ENCODE peak calls at places on chromosome 9, in six cellular contexts. U, C, R, H, O and F are unnamed samples.

GRCh38 chr9:99027414-99027813 is 77.5 kb upstream of the TGFBR1 start:
- DNase-seq in H (no peak), R (no peak), U (no peak), O (peak; percentile 25), C (no peak), F (no peak)

GRCh38 chr9:133888048-133888778 is 103.9 kb downstream of the VAV2 start:
- DNase-seq in R (peak; percentile 56), C (no peak), H (no peak), O (no peak), U (no peak), F (no peak)

GRCh38 chr9:88425538-88425950 is 37.3 kb downstream of the SPIN1 start:
- DNase-seq in C (no peak), U (no peak), O (no peak), R (no peak), H (peak; percentile 34), F (no peak)

GRCh38 chr9:79408200-79408599 is 163.6 kb upstream of the TLE4 start:
- DNase-seq in R (no peak), U (no peak), O (peak; percentile 52), C (no peak), H (peak; percentile 8), F (no peak)

GRCh38 chr9:133142657-133143592 is 20.8 kb downstream of the GBGT1 start:
- DNase-seq in U (no peak), H (no peak), O (no peak), R (no peak), C (no peak), F (no peak)

GRCh38 chr9:133065070-133065388 is 3.2 kb downstream of the CEL start:
- DNase-seq in H (no peak), R (no peak), U (no peak), C (no peak), O (no peak), F (no peak)

GRCh38 chr9:136686534-136686793 is 793 bp downstream of the AGPAT2 start:
- DNase-seq in R (no peak), O (no peak), C (no peak), H (no peak), U (no peak), F (no peak)

GRCh38 chr9:131712151-131712716 is 27.6 kb downstream of the RAPGEF1 start:
- DNase-seq in C (no peak), H (no peak), U (no peak), O (no peak), R (no peak), F (no peak)

GRCh38 chr9:120778758-120779157 is 14.5 kb downstream of the FBXW2 start:
- DNase-seq in R (peak; percentile 63), C (no peak), H (no peak), U (no peak), O (no peak), F (no peak)

GRCh38 chr9:37283730-37284235 is 138.7 kb upstream of the GRHPR start:
- DNase-seq in H (peak; percentile 87), O (no peak), C (peak; percentile 80), U (no peak), R (peak; percentile 22), F (no peak)

GRCh38 chr9:81069038-81069795 is 620.1 kb downstream of the TLE1 start:
- DNase-seq in O (no peak), H (no peak), C (no peak), U (no peak), R (no peak), F (no peak)

GRCh38 chr9:131254107-131254491 is 22.2 kb downstream of the FAM78A start:
- DNase-seq in O (peak; percentile 46), H (no peak), U (no peak), C (no peak), R (no peak), F (no peak)

GRCh38 chr9:88076286-88077070 is 61.8 kb downstream of the SPATA31C2 start:
- DNase-seq in R (peak; percentile 95), C (peak; percentile 85), U (peak; percentile 96), O (peak; percentile 91), H (peak; percentile 55), F (peak; percentile 39)

GRCh38 chr9:87599901-87600610 is 102.4 kb downstream of the DAPK1 start:
- DNase-seq in C (peak; percentile 93), U (no peak), R (no peak), H (peak; percentile 94), O (no peak), F (no peak)

GRCh38 chr9:90142580-90142979 is 500.0 kb downstream of the DIRAS2 start:
- DNase-seq in O (peak; percentile 78), C (peak; percentile 6), H (peak; percentile 25), U (no peak), R (peak; percentile 35), F (peak; percentile 67)

GRCh38 chr9:70480405-70480980 is 66.0 kb upstream of the KLF9 start:
- DNase-seq in O (no peak), R (peak; percentile 49), H (peak; percentile 90), U (peak; percentile 95), C (peak; percentile 59), F (no peak)

GRCh38 chr9:81431662-81432061 is 257.7 kb downstream of the TLE1 start:
- DNase-seq in H (peak; percentile 99), C (peak; percentile 98), U (no peak), R (no peak), O (no peak), F (no peak)

GRCh38 chr9:119533509-119533908 is 164.3 kb upstream of the BRINP1 start:
- DNase-seq in O (no peak), U (no peak), C (no peak), H (no peak), R (no peak), F (no peak)

GRCh38 chr9:131724678-131725077 is 15.2 kb downstream of the RAPGEF1 start:
- DNase-seq in R (no peak), U (no peak), O (no peak), C (no peak), H (no peak), F (no peak)

GRCh38 chr9:7536310-7536939 is 263.2 kb downstream of the DMAC1 start:
- DNase-seq in U (no peak), O (peak; percentile 89), H (peak; percentile 56), R (peak; percentile 27), C (peak; percentile 10), F (peak; percentile 65)

GRCh38 chr9:136857166-136857565 is 5.0 kb downstream of the MAMDC4 start:
- DNase-seq in C (no peak), U (peak; percentile 80), R (no peak), H (no peak), O (no peak), F (no peak)

GRCh38 chr9:130396581-130396980 is 48.2 kb upstream of the ASS1 start:
- DNase-seq in U (no peak), H (no peak), C (no peak), R (no peak), O (no peak), F (no peak)

GRCh38 chr9:630817-631216 is 210.7 kb upstream of the DMRT1 start:
- DNase-seq in R (peak; percentile 32), C (no peak), O (no peak), H (peak; percentile 17), U (no peak), F (no peak)

GRCh38 chr9:129126789-129127618 is 15.8 kb downstream of the PTPA start:
- DNase-seq in U (no peak), O (peak; percentile 82), H (no peak), C (no peak), R (no peak), F (no peak)

GRCh38 chr9:122900791-122901190 is 4.4 kb downstream of the RC3H2 start:
- DNase-seq in O (no peak), C (peak; percentile 30), U (no peak), H (peak; percentile 43), R (no peak), F (peak; percentile 32)

GRCh38 chr9:76980566-76980965 is 38.9 kb upstream of the FOXB2 start:
- DNase-seq in O (no peak), H (no peak), C (peak; percentile 21), R (no peak), U (no peak), F (no peak)

GRCh38 chr9:72476617-72477375 is 44.6 kb upstream of the TMC1 start:
- DNase-seq in R (peak; percentile 98), U (no peak), O (peak; percentile 68), H (peak; percentile 84), C (peak; percentile 86), F (no peak)

GRCh38 chr9:71765693-71766092 is 2.6 kb downstream of the CEMIP2 start:
- DNase-seq in H (peak; percentile 72), R (peak; percentile 76), U (no peak), C (peak; percentile 71), O (no peak), F (no peak)

GRCh38 chr9:14403112-14403511 is 89.2 kb upstream of the NFIB start:
- DNase-seq in O (no peak), U (no peak), R (no peak), C (no peak), H (no peak), F (no peak)

GRCh38 chr9:97411440-97411788 is 482 bp upstream of the TDRD7 start:
- DNase-seq in H (no peak), O (no peak), U (no peak), R (no peak), C (no peak), F (no peak)

GRCh38 chr9:97412628-97413382 is 909 bp downstream of the TDRD7 start:
- DNase-seq in R (peak; percentile 28), C (no peak), H (peak; percentile 5), O (no peak), U (no peak), F (no peak)

GRCh38 chr9:97411789-97412627 is at the start of gene TDRD7:
- DNase-seq in R (peak; percentile 63), H (peak; percentile 75), O (peak; percentile 91), U (peak; percentile 95), C (peak; percentile 17), F (peak; percentile 91)

GRCh38 chr9:97415146-97415545 is 3.2 kb downstream of the TDRD7 start:
- DNase-seq in H (no peak), U (no peak), O (no peak), C (no peak), R (no peak), F (no peak)

GRCh38 chr9:97413462-97413861 is 1.6 kb downstream of the TDRD7 start:
- DNase-seq in C (no peak), R (no peak), U (no peak), O (no peak), H (no peak), F (no peak)
- H3K9ac ChIP-seq in C (no peak overlapping the region), R (no peak overlapping the region), U (no peak overlapping the region), O (peak overlapping the region; percentile 42), H (no peak overlapping the region), F (no peak overlapping the region)

GRCh38 chr9:35909687-35910612 is 660 bp downstream of the SPAAR start:
- DNase-seq in H (no peak), O (peak; percentile 65), C (no peak), U (no peak), R (no peak), F (no peak)
- H3K4me3 ChIP-seq in H (no peak overlapping the region), O (no peak overlapping the region), C (no peak overlapping the region), U (peak overlapping the region; percentile 1), R (no peak overlapping the region), F (no peak overlapping the region)

DNA sequence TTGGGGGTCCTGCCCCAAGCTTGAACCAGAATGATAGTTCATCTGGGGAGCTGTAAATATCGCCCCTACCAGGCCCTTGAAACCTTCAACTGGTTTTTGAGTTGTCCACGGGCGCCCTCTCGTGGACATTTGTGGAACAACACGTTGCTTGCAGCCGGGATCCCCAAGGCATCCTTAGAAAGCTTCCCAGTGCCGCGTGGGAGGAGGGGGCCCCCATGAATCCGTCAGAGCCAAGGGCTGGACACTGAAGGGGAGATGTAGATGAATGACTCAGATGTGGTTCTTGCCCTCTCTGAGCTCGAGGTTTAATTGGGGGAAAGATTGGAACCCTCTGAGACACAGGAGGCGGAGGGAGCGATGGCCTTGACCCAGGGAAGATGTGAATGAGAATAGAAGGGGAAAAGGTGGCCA is 31.8 kb upstream of the ORM1 start:
- DNase-seq in R (peak; percentile 50), O (peak; percentile 94), H (peak; percentile 67), U (peak; percentile 80), C (peak; percentile 31), F (peak; percentile 61)
- TF ChIP-seq CTCF in R (peak; percentile 82), O (peak; percentile 93), H (peak; percentile 91), U (peak; percentile 90), C (peak; percentile 73), F (peak; percentile 90)

GRCh38 chr9:38384990-38385848 is 7.3 kb upstream of the ALDH1B1 start:
- DNase-seq in O (no peak), H (no peak), U (no peak), R (no peak), C (no peak), F (no peak)
- H3K9ac ChIP-seq in O (no peak overlapping the region), H (no peak overlapping the region), U (no peak overlapping the region), R (no peak overlapping the region), C (no peak overlapping the region), F (no peak overlapping the region)